ENCODE peak calls at places on chromosomes 16 and 17, in seven cellular contexts. One of them, this sample, is unnamed.
A peak's percentile ranks its signal among the peaks of the same experiment; 100 is the strongest.

GRCh38 chr17:40450175-40450574 is 6.9 kb downstream of the IGFBP4 start:
- DNase-seq in CD4-positive, alpha-beta memory T cell: no peak
- DNase-seq in CD8-positive, alpha-beta T cell: peak; percentile 19
- DNase-seq in aorta: no peak
- DNase-seq in pancreas: peak; percentile 38
- DNase-seq in lung: no peak
- DNase-seq in foreskin keratinocyte: no peak
- DNase-seq in this sample: peak; percentile 80

GRCh38 chr16:30473231-30474061 is 904 bp downstream of the ITGAL start:
- DNase-seq in CD4-positive, alpha-beta memory T cell: peak; percentile 38
- DNase-seq in pancreas: no peak
- DNase-seq in lung: no peak
- DNase-seq in foreskin keratinocyte: no peak
- DNase-seq in CD8-positive, alpha-beta T cell: peak; percentile 37
- DNase-seq in aorta: peak; percentile 64
- DNase-seq in this sample: no peak

GRCh38 chr16:28283798-28284577 is 8.3 kb upstream of the SBK1 start:
- DNase-seq in pancreas: no peak
- DNase-seq in CD4-positive, alpha-beta memory T cell: no peak
- DNase-seq in aorta: no peak
- DNase-seq in CD8-positive, alpha-beta T cell: no peak
- DNase-seq in foreskin keratinocyte: no peak
- DNase-seq in lung: no peak
- DNase-seq in this sample: no peak

GRCh38 chr17:62681061-62681938 is 53.8 kb downstream of the MRC2 start:
- DNase-seq in lung: no peak
- DNase-seq in CD8-positive, alpha-beta T cell: no peak
- DNase-seq in foreskin keratinocyte: no peak
- DNase-seq in CD4-positive, alpha-beta memory T cell: no peak
- DNase-seq in pancreas: no peak
- DNase-seq in aorta: no peak
- DNase-seq in this sample: peak; percentile 94

GRCh38 chr16:57479043-57479421 is 7.3 kb downstream of the DOK4 start:
- DNase-seq in foreskin keratinocyte: no peak
- DNase-seq in lung: no peak
- DNase-seq in aorta: peak; percentile 62
- DNase-seq in pancreas: no peak
- DNase-seq in CD8-positive, alpha-beta T cell: no peak
- DNase-seq in CD4-positive, alpha-beta memory T cell: no peak
- DNase-seq in this sample: no peak

GRCh38 chr16:11576427-11577289 is 10.1 kb downstream of the LITAF start:
- DNase-seq in pancreas: no peak
- DNase-seq in foreskin keratinocyte: no peak
- DNase-seq in lung: no peak
- DNase-seq in CD8-positive, alpha-beta T cell: no peak
- DNase-seq in aorta: peak; percentile 55
- DNase-seq in CD4-positive, alpha-beta memory T cell: no peak
- DNase-seq in this sample: no peak

GRCh38 chr16:77993111-77993571 is 29.2 kb upstream of the CLEC3A start:
- DNase-seq in lung: no peak
- DNase-seq in aorta: no peak
- DNase-seq in CD4-positive, alpha-beta memory T cell: no peak
- DNase-seq in pancreas: no peak
- DNase-seq in foreskin keratinocyte: peak; percentile 6
- DNase-seq in CD8-positive, alpha-beta T cell: no peak
- DNase-seq in this sample: no peak

GRCh38 chr17:67576471-67576870 is 141.3 kb upstream of the NOL11 start:
- DNase-seq in pancreas: no peak
- DNase-seq in CD4-positive, alpha-beta memory T cell: no peak
- DNase-seq in CD8-positive, alpha-beta T cell: no peak
- DNase-seq in aorta: no peak
- DNase-seq in foreskin keratinocyte: no peak
- DNase-seq in lung: no peak
- DNase-seq in this sample: no peak

GRCh38 chr17:17826340-17826708 is 10.5 kb downstream of the SREBF1 start:
- DNase-seq in CD4-positive, alpha-beta memory T cell: no peak
- DNase-seq in pancreas: no peak
- DNase-seq in aorta: no peak
- DNase-seq in lung: no peak
- DNase-seq in CD8-positive, alpha-beta T cell: no peak
- DNase-seq in foreskin keratinocyte: no peak
- DNase-seq in this sample: no peak
- H3K27ac ChIP-seq in CD4-positive, alpha-beta memory T cell: no peak overlapping the region
- H3K27ac ChIP-seq in pancreas: no peak overlapping the region
- H3K27ac ChIP-seq in aorta: no peak overlapping the region
- H3K27ac ChIP-seq in lung: no peak overlapping the region
- H3K27ac ChIP-seq in CD8-positive, alpha-beta T cell: no peak overlapping the region
- H3K27ac ChIP-seq in foreskin keratinocyte: peak overlapping the region; percentile 91
- H3K27ac ChIP-seq in this sample: peak overlapping the region; percentile 99

DNA sequence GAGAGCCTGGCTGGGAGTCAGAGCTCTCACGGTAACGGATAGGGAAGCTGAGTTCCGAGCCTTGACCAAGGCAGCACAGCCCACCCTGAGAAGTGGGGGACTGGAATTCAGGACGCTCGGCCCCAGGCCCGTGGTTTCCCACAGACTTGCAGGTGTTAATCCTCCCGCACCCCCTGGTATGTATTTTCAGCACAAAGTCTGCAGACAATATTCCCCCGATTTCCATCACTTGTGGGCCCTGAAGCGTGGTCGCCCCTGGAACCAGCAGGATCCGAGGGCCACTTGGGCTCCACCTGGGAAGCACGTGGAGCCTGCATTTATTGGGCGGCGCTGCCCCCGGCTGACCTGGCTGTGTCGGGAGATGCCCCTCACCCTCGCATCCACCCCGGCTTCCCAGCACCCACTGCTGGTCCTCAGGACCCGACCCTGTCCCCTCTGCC is 60.2 kb downstream of the WSB1 start:
- DNase-seq in foreskin keratinocyte: no peak
- DNase-seq in aorta: no peak
- DNase-seq in CD8-positive, alpha-beta T cell: no peak
- DNase-seq in lung: no peak
- DNase-seq in CD4-positive, alpha-beta memory T cell: no peak
- DNase-seq in pancreas: no peak
- DNase-seq in this sample: peak; percentile 39
- H3K27ac ChIP-seq in foreskin keratinocyte: no peak overlapping the region
- H3K27ac ChIP-seq in aorta: peak overlapping the region; percentile 38
- H3K27ac ChIP-seq in CD8-positive, alpha-beta T cell: no peak overlapping the region
- H3K27ac ChIP-seq in lung: peak overlapping the region; percentile 17
- H3K27ac ChIP-seq in CD4-positive, alpha-beta memory T cell: peak overlapping the region; percentile 80
- H3K27ac ChIP-seq in pancreas: peak overlapping the region; percentile 95
- H3K27ac ChIP-seq in this sample: peak overlapping the region; percentile 98

DNA sequence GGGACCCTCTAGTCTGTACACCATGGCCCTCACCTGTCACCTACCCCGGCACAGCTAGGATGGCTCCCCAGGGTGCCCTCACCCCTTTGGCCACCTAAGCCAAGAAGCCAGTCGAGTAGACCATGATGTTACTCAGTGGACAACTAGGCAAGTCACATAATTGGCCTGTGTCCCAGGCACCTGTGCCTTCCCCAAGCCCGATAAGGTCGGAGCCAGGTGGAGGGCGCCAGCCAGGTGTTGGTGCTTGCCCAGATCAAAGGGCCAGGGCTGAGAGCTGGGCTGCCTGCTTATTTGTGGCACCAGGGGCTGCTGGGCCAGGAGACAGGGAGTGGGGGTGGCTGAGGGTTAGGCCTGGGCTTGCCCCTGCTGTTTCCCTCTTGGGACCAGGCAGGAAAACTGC is 16.8 kb downstream of the SPNS2 start:
- DNase-seq in CD8-positive, alpha-beta T cell: no peak
- DNase-seq in pancreas: peak; percentile 95
- DNase-seq in foreskin keratinocyte: no peak
- DNase-seq in aorta: no peak
- DNase-seq in lung: no peak
- DNase-seq in CD4-positive, alpha-beta memory T cell: no peak
- DNase-seq in this sample: no peak
- H3K27ac ChIP-seq in CD8-positive, alpha-beta T cell: no peak overlapping the region
- H3K27ac ChIP-seq in pancreas: peak overlapping the region; percentile 73
- H3K27ac ChIP-seq in foreskin keratinocyte: no peak overlapping the region
- H3K27ac ChIP-seq in aorta: no peak overlapping the region
- H3K27ac ChIP-seq in lung: no peak overlapping the region
- H3K27ac ChIP-seq in CD4-positive, alpha-beta memory T cell: no peak overlapping the region
- H3K27ac ChIP-seq in this sample: no peak overlapping the region

GRCh38 chr17:21279198-21279535 is 5.3 kb upstream of the MAP2K3 start:
- DNase-seq in CD8-positive, alpha-beta T cell: no peak
- DNase-seq in aorta: no peak
- DNase-seq in lung: no peak
- DNase-seq in CD4-positive, alpha-beta memory T cell: no peak
- DNase-seq in foreskin keratinocyte: no peak
- DNase-seq in pancreas: no peak
- DNase-seq in this sample: no peak
- H3K27ac ChIP-seq in CD8-positive, alpha-beta T cell: no peak overlapping the region
- H3K27ac ChIP-seq in aorta: no peak overlapping the region
- H3K27ac ChIP-seq in lung: no peak overlapping the region
- H3K27ac ChIP-seq in CD4-positive, alpha-beta memory T cell: peak overlapping the region; percentile 59
- H3K27ac ChIP-seq in foreskin keratinocyte: no peak overlapping the region
- H3K27ac ChIP-seq in pancreas: no peak overlapping the region
- H3K27ac ChIP-seq in this sample: no peak overlapping the region

GRCh38 chr17:55271958-55272710 is 7.4 kb downstream of the HLF start:
- DNase-seq in aorta: no peak
- DNase-seq in CD4-positive, alpha-beta memory T cell: no peak
- DNase-seq in foreskin keratinocyte: no peak
- DNase-seq in CD8-positive, alpha-beta T cell: no peak
- DNase-seq in pancreas: no peak
- DNase-seq in lung: no peak
- DNase-seq in this sample: no peak

GRCh38 chr17:55272711-55273578 is 8.2 kb downstream of the HLF start:
- DNase-seq in lung: no peak
- DNase-seq in aorta: no peak
- DNase-seq in foreskin keratinocyte: no peak
- DNase-seq in pancreas: no peak
- DNase-seq in CD4-positive, alpha-beta memory T cell: no peak
- DNase-seq in CD8-positive, alpha-beta T cell: no peak
- DNase-seq in this sample: no peak

GRCh38 chr17:55275894-55276804 is 11.4 kb downstream of the HLF start:
- DNase-seq in aorta: peak; percentile 54
- DNase-seq in lung: no peak
- DNase-seq in foreskin keratinocyte: peak; percentile 68
- DNase-seq in CD4-positive, alpha-beta memory T cell: no peak
- DNase-seq in pancreas: no peak
- DNase-seq in CD8-positive, alpha-beta T cell: no peak
- DNase-seq in this sample: no peak

GRCh38 chr17:55273579-55274370 is 9.0 kb downstream of the HLF start:
- DNase-seq in CD8-positive, alpha-beta T cell: no peak
- DNase-seq in foreskin keratinocyte: peak; percentile 34
- DNase-seq in aorta: peak; percentile 84
- DNase-seq in lung: peak; percentile 73
- DNase-seq in pancreas: peak; percentile 81
- DNase-seq in CD4-positive, alpha-beta memory T cell: no peak
- DNase-seq in this sample: no peak

DNA sequence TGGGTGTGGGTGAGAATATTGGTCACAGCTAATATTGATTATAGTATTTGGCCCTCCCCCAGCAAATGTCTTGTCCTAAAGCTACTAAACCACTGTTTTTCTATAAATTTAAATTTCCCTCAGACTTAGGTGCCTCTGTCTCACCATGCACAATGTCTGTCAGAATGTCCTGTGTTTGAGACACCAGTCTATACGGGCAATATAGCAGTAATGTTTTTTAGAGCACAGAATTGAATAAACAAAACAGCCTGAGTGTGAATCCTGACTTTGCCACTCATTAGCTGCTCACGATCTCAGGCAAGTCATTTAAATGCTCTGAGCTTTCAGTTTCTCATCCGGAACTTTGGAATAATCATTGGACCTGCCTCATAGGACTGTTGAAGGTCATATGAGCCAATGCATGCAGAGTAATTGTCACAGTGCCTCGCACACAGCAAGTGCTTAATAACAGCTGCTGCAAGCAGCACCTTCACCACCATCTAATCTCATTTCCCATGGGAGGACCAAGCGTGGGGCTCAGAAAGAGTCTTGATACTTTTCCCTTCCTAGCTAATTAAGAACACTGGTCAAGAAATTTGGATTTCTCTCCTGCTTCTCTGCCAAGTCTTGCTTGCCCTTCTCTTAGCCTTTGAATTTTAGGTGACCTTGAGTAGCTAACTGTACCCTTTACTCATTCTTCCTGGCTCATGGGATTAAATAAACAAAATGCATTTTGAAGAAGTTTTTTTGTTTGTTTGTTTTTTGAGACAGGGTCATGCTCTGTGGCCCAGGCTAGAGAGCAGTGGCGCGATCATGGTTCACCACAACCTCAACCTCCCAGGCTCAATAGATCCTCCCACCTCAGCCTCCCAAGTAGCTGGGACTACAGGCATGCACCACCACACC is 9.9 kb downstream of the HLF start:
- DNase-seq in pancreas: no peak
- DNase-seq in foreskin keratinocyte: no peak
- DNase-seq in CD4-positive, alpha-beta memory T cell: no peak
- DNase-seq in lung: no peak
- DNase-seq in aorta: no peak
- DNase-seq in CD8-positive, alpha-beta T cell: no peak
- DNase-seq in this sample: no peak
- H3K27ac ChIP-seq in pancreas: peak overlapping the region; percentile 62
- H3K27ac ChIP-seq in foreskin keratinocyte: no peak overlapping the region
- H3K27ac ChIP-seq in CD4-positive, alpha-beta memory T cell: no peak overlapping the region
- H3K27ac ChIP-seq in lung: peak overlapping the region; percentile 77
- H3K27ac ChIP-seq in aorta: peak overlapping the region; percentile 56
- H3K27ac ChIP-seq in CD8-positive, alpha-beta T cell: no peak overlapping the region
- H3K27ac ChIP-seq in this sample: no peak overlapping the region

GRCh38 chr17:45086865-45087495 is 25.9 kb downstream of the NMT1 start:
- DNase-seq in CD4-positive, alpha-beta memory T cell: no peak
- DNase-seq in pancreas: no peak
- DNase-seq in CD8-positive, alpha-beta T cell: no peak
- DNase-seq in lung: no peak
- DNase-seq in foreskin keratinocyte: no peak
- DNase-seq in aorta: no peak
- DNase-seq in this sample: no peak
- H3K27ac ChIP-seq in CD4-positive, alpha-beta memory T cell: no peak overlapping the region
- H3K27ac ChIP-seq in pancreas: no peak overlapping the region
- H3K27ac ChIP-seq in CD8-positive, alpha-beta T cell: no peak overlapping the region
- H3K27ac ChIP-seq in lung: no peak overlapping the region
- H3K27ac ChIP-seq in foreskin keratinocyte: no peak overlapping the region
- H3K27ac ChIP-seq in aorta: peak overlapping the region; percentile 53
- H3K27ac ChIP-seq in this sample: no peak overlapping the region

DNA sequence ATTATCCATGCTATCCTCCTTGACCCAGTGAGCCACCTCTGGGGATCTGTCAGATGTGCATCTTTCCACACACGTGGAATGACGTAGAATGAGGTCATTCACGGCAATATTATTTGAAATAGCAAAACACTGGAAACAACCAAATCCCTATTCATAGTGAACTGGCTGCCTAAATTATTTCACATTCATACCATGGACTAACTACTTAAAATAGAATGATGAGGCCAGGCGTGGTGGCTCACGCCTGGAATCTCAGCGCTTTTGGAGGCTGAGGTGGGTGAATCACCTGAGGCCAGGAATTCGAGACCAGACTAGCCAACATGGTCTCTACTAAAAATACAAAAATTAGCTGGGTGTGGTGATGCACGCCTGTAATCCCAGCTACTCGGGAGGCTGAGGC is 75.5 kb downstream of the RAP1GAP2 start:
- DNase-seq in CD8-positive, alpha-beta T cell: no peak
- DNase-seq in CD4-positive, alpha-beta memory T cell: no peak
- DNase-seq in foreskin keratinocyte: peak; percentile 76
- DNase-seq in pancreas: no peak
- DNase-seq in aorta: no peak
- DNase-seq in lung: no peak
- DNase-seq in this sample: no peak
- H3K27ac ChIP-seq in CD8-positive, alpha-beta T cell: no peak overlapping the region
- H3K27ac ChIP-seq in CD4-positive, alpha-beta memory T cell: no peak overlapping the region
- H3K27ac ChIP-seq in foreskin keratinocyte: no peak overlapping the region
- H3K27ac ChIP-seq in pancreas: no peak overlapping the region
- H3K27ac ChIP-seq in aorta: no peak overlapping the region
- H3K27ac ChIP-seq in lung: no peak overlapping the region
- H3K27ac ChIP-seq in this sample: no peak overlapping the region